ENCODE peak calls at places on chromosomes 5 and 9, in six cellular contexts. N is stomach, W is A549, C is kidney epithelial cell, A is fibroblast of lung, K is GM23338. Q is an unnamed sample.
A peak's percentile ranks its signal among the peaks of the same experiment; 100 is the strongest.

GRCh38 chr5:107674655-107675054 is 3.9 kb upstream of the EFNA5 start:
- DNase-seq in N (no peak), W (no peak), C (no peak), A (peak; percentile 64), K (no peak), Q (no peak)

GRCh38 chr9:137325791-137326190 is 23.7 kb upstream of the NRARP start:
- DNase-seq in N (no peak), W (no peak), C (no peak), A (no peak), K (no peak), Q (no peak)

GRCh38 chr5:54563083-54563761 is 45.7 kb downstream of the SNX18 start:
- DNase-seq in N (no peak), W (no peak), C (no peak), A (no peak), K (no peak), Q (no peak)

GRCh38 chr9:22147818-22148573 is 138.9 kb upstream of the CDKN2B start:
- DNase-seq in N (no peak), W (no peak), C (peak; percentile 53), A (peak; percentile 94), K (no peak), Q (no peak)

GRCh38 chr5:111997308-111998159 is 240.5 kb upstream of the NREP start:
- DNase-seq in N (no peak), W (no peak), C (peak; percentile 94), A (peak; percentile 99), K (no peak), Q (peak; percentile 100)

GRCh38 chr5:104739503-104739902 is 1176.9 kb upstream of the NUDT12 start:
- DNase-seq in N (no peak), W (no peak), C (no peak), A (no peak), K (no peak), Q (no peak)

GRCh38 chr5:111743521-111743920 is 13.5 kb downstream of the NREP start:
- DNase-seq in N (no peak), W (no peak), C (no peak), A (no peak), K (no peak), Q (no peak)

GRCh38 chr5:109567374-109568044 is 122.2 kb upstream of the MAN2A1 start:
- DNase-seq in N (no peak), W (no peak), C (no peak), A (peak; percentile 61), K (no peak), Q (peak; percentile 26)

GRCh38 chr5:168833936-168834335 is 254.8 kb upstream of the PANK3 start:
- DNase-seq in N (no peak), W (no peak), C (no peak), A (no peak), K (peak; percentile 89), Q (no peak)

GRCh38 chr5:142360607-142361120 is 35.8 kb upstream of the SPRY4 start:
- DNase-seq in N (peak; percentile 37), W (peak; percentile 58), C (no peak), A (peak; percentile 55), K (peak; percentile 51), Q (no peak)

GRCh38 chr5:136642976-136643375 is 277.6 kb upstream of the TRPC7 start:
- DNase-seq in N (no peak), W (no peak), C (no peak), A (no peak), K (no peak), Q (no peak)

GRCh38 chr5:54443264-54443663 is 12.2 kb upstream of the HSPB3 start:
- DNase-seq in N (no peak), W (peak; percentile 27), C (no peak), A (peak; percentile 71), K (peak; percentile 57), Q (no peak)

DNA sequence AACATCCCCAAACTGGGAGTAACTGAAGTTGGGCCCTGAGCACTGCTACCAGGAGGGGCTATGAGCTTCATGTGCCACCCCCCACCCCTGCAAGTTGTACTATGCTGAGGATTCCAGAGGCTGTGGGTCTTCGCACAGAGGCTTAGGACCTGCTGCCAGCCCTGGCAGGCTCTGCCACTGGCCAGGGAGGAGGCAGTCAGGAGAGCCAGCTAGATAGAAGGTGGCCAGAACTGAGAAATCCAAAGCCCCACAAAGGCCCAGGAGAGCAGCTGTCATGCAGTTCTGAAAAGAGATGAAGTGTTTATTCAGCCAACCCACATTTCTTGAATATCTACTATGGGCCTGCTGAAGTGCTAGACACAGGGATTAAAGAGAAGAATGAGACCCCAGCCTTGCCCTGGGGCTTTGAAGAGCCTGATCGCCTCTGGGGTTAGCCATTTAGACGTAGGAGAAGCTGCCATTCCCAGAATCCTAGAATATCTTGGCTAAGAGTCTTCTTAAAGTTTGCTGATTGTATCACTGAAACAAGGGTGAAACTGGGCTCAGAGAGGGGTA is 1.4 kb downstream of the ALAD start:
- DNase-seq in N (no peak), W (no peak), C (no peak), A (no peak), K (no peak), Q (no peak)
- H3K4me3 ChIP-seq in N (peak overlapping the region; percentile 90), W (no peak overlapping the region), C (no peak overlapping the region), A (no peak overlapping the region), K (peak overlapping the region; percentile 92), Q (peak overlapping the region; percentile 92)

DNA sequence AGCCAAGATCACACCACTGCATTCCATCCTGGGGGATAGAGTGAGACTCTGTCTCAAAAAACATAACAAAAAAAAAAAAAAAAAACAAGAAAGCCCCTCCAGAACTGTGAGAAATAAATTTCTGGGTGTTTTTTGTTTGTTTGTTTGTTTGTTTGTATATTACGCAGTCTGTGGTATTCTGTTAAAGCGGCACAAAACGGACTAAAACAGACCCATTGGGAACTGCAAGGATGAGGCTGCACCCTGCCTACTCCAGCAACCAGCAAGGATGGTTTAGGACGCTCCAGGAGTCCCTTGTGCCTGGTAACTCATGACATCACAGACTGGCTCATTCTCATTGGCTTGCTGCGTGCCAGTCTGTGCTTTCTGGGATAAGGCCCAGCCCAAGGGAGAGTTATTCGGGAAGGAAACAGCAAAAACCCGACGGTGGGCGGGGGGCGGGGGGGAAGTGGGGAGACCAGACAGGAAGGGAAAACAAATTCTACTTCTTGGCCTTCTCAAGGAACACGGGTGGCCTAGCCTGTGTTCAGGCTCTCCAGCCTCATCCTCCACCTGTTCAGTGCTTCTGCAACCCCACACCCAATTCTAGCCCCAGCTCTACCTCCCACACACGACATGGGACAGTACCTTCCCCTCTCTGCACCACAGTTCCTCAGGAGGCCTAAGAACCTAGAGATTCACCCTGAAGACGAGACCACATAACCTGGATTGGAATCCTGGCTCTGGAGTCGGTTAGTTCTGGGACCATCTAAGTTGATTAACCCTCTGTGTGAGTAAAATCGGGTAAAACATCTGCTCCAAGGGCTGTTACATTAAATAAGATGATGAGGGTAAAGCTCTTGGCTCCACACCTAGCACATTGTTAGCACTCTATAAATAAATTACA is 2.8 kb downstream of the CD74 start:
- DNase-seq in N (peak; percentile 85), W (peak; percentile 99), C (peak; percentile 76), A (peak; percentile 86), K (peak; percentile 95), Q (no peak)
- H3K4me3 ChIP-seq in N (peak overlapping the region; percentile 46), W (no peak overlapping the region), C (no peak overlapping the region), A (no peak overlapping the region), K (peak overlapping the region; percentile 35), Q (no peak overlapping the region)

DNA sequence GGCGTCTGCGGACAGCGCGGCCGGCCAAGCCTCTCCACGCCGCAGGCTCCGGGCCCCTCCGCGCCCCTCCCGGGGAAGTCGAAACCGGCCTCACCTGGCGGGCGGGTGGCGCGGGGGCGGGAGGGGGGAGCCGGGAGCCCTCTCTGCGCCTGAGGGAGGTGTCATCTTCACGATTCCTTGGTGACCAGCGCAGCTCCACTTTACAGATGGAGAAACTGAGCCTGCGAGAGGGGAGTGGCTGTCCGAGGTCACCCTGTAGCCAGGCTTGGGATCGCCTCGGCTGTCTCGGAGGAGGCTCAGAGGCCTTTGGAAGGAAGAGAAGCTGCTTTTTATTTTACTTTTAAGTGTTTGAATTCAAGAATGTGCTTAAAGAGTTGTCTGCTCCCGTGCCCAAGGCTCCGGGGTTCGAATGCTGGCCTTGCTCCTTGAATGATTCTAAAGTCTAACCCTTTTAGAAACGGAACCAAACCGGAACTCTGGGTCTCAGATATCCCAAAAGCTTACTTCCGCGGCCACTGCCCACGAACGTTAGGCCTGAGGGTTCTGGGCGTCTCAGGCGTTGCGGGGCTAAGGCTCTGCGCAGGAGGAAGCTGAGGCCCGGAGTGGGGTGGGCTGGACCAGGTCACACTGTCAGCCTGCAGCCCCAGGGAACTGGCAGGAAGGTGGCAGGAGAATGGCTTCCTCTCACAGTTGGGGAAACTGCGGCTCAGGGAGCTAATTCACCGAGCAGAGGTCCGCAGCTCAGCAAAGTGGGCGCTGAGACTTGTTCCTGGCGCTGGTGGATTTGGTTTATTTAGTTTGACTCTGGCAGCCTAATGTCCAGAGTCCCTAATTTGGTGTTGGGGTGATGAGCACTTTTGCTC is 827 bp downstream of the SUSD3 start:
- DNase-seq in N (peak; percentile 24), W (no peak), C (no peak), A (no peak), K (no peak), Q (no peak)
- H3K4me3 ChIP-seq in N (peak overlapping the region; percentile 59), W (peak overlapping the region; percentile 52), C (peak overlapping the region; percentile 15), A (no peak overlapping the region), K (peak overlapping the region; percentile 63), Q (peak overlapping the region; percentile 20)

GRCh38 chr9:76873821-76874220 is 32.1 kb downstream of the PRUNE2 start:
- DNase-seq in N (no peak), W (no peak), C (no peak), A (no peak), K (no peak), Q (no peak)

GRCh38 chr9:76866689-76867088 is 39.2 kb downstream of the PRUNE2 start:
- DNase-seq in N (no peak), W (peak; percentile 67), C (peak; percentile 76), A (peak; percentile 79), K (peak; percentile 46), Q (peak; percentile 71)

GRCh38 chr9:76873056-76873792 is 32.7 kb downstream of the PRUNE2 start:
- DNase-seq in N (no peak), W (no peak), C (no peak), A (peak; percentile 49), K (peak; percentile 83), Q (no peak)

GRCh38 chr9:76863832-76864231 is 42.1 kb downstream of the PRUNE2 start:
- DNase-seq in N (no peak), W (no peak), C (no peak), A (no peak), K (no peak), Q (no peak)

GRCh38 chr9:76868897-76869296 is 37.0 kb downstream of the PRUNE2 start:
- DNase-seq in N (no peak), W (no peak), C (no peak), A (no peak), K (no peak), Q (no peak)
- H3K4me3 ChIP-seq in N (no peak overlapping the region), W (no peak overlapping the region), C (no peak overlapping the region), A (no peak overlapping the region), K (no peak overlapping the region), Q (peak overlapping the region; percentile 12)

Q was measured in AG04449.